ENCODE peak calls at places on chromosomes 3 and 15, in five cellular contexts. One of them, this sample, is unnamed. For H3K4me1, the result is how much of the 10 kb centered on the place peaks cover.

GRCh38 chr15:52383100-52383588 is 87.5 kb upstream of the MYO5C start:
- DNase-seq in pancreas: no peak
- DNase-seq in tibial artery: no peak
- DNase-seq in CD8-positive, alpha-beta memory T cell: no peak
- DNase-seq in aorta: no peak
- DNase-seq in this sample: no peak

GRCh38 chr3:2923390-2923789 is 186.8 kb downstream of the IL5RA start:
- DNase-seq in pancreas: no peak
- DNase-seq in CD8-positive, alpha-beta memory T cell: no peak
- DNase-seq in tibial artery: no peak
- DNase-seq in aorta: no peak
- DNase-seq in this sample: no peak

GRCh38 chr15:69475769-69476358 is 23.2 kb downstream of the RPLP1 start:
- DNase-seq in pancreas: peak
- DNase-seq in aorta: peak
- DNase-seq in CD8-positive, alpha-beta memory T cell: peak
- DNase-seq in tibial artery: peak
- DNase-seq in this sample: peak

GRCh38 chr3:30440880-30441279 is 165.5 kb upstream of the TGFBR2 start:
- DNase-seq in CD8-positive, alpha-beta memory T cell: no peak
- DNase-seq in tibial artery: peak
- DNase-seq in pancreas: peak
- DNase-seq in aorta: no peak
- DNase-seq in this sample: no peak

GRCh38 chr3:10448544-10448943 is 56.8 kb downstream of the ATP2B2 start:
- DNase-seq in aorta: no peak
- DNase-seq in tibial artery: no peak
- DNase-seq in CD8-positive, alpha-beta memory T cell: no peak
- DNase-seq in pancreas: no peak
- DNase-seq in this sample: no peak

GRCh38 chr15:89068325-89068784 is 19.9 kb upstream of the ABHD2 start:
- DNase-seq in aorta: peak
- DNase-seq in pancreas: no peak
- DNase-seq in CD8-positive, alpha-beta memory T cell: no peak
- DNase-seq in tibial artery: no peak
- DNase-seq in this sample: no peak

GRCh38 chr3:193560091-193560490 is 5.4 kb upstream of the ATP13A4 start:
- DNase-seq in tibial artery: no peak
- DNase-seq in aorta: no peak
- DNase-seq in pancreas: no peak
- DNase-seq in CD8-positive, alpha-beta memory T cell: no peak
- DNase-seq in this sample: no peak

GRCh38 chr3:14289590-14290453 is 111.2 kb downstream of the LSM3 start:
- DNase-seq in tibial artery: no peak
- DNase-seq in CD8-positive, alpha-beta memory T cell: no peak
- DNase-seq in pancreas: no peak
- DNase-seq in aorta: no peak
- DNase-seq in this sample: no peak

GRCh38 chr3:24520941-24521305 is 26.3 kb upstream of the THRB start:
- DNase-seq in tibial artery: no peak
- DNase-seq in CD8-positive, alpha-beta memory T cell: no peak
- DNase-seq in aorta: no peak
- DNase-seq in pancreas: no peak
- DNase-seq in this sample: no peak

GRCh38 chr15:22989576-22990477 is 9.7 kb upstream of the CYFIP1 start:
- DNase-seq in tibial artery: no peak
- DNase-seq in CD8-positive, alpha-beta memory T cell: no peak
- DNase-seq in pancreas: peak
- DNase-seq in aorta: no peak
- DNase-seq in this sample: no peak

DNA sequence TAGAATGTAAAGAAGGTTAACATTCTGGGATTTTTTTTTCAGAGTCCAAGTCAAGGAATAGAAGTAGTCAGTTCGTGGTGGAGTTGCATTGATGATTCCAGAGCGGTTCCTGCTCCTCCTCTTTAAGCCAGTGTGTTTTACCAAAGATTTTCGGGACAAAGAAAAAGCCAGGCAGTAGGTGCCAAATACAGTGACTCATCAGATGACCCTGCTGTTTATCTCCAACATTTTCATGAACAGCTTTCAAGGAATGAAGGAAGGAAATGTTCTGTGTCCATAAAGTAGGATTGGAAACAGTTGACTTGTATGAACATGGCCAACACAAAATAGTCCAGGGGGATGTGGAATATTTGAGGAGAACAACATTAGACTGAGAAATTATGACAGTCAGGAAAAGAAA is 142.4 kb upstream of the TMC3 start:
- DNase-seq in CD8-positive, alpha-beta memory T cell: no peak
- DNase-seq in aorta: no peak
- DNase-seq in tibial artery: no peak
- DNase-seq in pancreas: no peak
- DNase-seq in this sample: no peak
- H3K4me3 ChIP-seq in CD8-positive, alpha-beta memory T cell: no peak
- H3K4me3 ChIP-seq in aorta: no peak
- H3K4me3 ChIP-seq in tibial artery: no peak
- H3K4me3 ChIP-seq in pancreas: no peak
- H3K4me3 ChIP-seq in this sample: no peak

GRCh38 chr15:31301687-31301990 is 25.0 kb upstream of the KLF13 start:
- DNase-seq in pancreas: no peak
- DNase-seq in tibial artery: no peak
- DNase-seq in aorta: no peak
- DNase-seq in CD8-positive, alpha-beta memory T cell: no peak
- DNase-seq in this sample: no peak

GRCh38 chr15:31304074-31304648 is 22.5 kb upstream of the KLF13 start:
- DNase-seq in tibial artery: no peak
- DNase-seq in CD8-positive, alpha-beta memory T cell: no peak
- DNase-seq in aorta: no peak
- DNase-seq in pancreas: no peak
- DNase-seq in this sample: peak

GRCh38 chr15:31302029-31302657 is 24.5 kb upstream of the KLF13 start:
- DNase-seq in aorta: no peak
- DNase-seq in CD8-positive, alpha-beta memory T cell: no peak
- DNase-seq in pancreas: no peak
- DNase-seq in tibial artery: no peak
- DNase-seq in this sample: peak

GRCh38 chr15:31303434-31304073 is 23.1 kb upstream of the KLF13 start:
- DNase-seq in CD8-positive, alpha-beta memory T cell: no peak
- DNase-seq in pancreas: no peak
- DNase-seq in aorta: no peak
- DNase-seq in tibial artery: peak
- DNase-seq in this sample: peak

DNA sequence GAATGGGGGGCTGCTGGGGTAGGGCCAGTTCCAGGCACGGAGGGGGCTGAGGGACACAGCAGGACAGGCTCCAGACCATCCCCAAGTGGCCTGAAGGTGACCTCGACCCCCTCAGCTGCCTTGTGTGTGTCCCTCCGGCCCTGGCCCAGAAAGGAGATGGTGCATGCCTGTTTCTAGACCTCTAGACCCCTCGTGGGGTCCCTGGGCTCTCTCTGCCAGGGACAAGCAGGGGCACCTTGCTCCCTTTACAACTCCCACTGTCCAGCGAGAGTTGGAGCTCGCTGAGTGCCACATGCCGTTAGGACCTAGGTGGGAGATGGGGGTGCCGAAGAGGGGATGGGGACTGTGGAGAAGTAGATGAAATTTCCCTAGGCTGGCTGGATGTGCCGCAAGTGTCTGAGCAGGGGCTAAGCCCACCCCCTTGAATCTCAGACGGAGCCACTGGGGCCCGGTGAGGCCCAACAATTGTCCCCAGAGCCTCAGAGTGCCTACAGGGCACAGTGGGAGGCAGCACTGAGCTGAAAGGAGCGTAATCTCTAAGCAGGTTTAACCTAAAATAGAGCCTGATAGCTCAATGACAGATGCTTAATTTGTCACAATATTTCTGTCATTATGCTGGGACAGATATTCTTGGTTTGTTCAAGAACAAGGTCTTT is 23.7 kb upstream of the KLF13 start:
- DNase-seq in CD8-positive, alpha-beta memory T cell: no peak
- DNase-seq in aorta: no peak
- DNase-seq in tibial artery: no peak
- DNase-seq in pancreas: no peak
- DNase-seq in this sample: peak
- H3K27ac ChIP-seq in CD8-positive, alpha-beta memory T cell: no peak
- H3K27ac ChIP-seq in aorta: no peak
- H3K27ac ChIP-seq in tibial artery: no peak
- H3K27ac ChIP-seq in pancreas: no peak
- H3K27ac ChIP-seq in this sample: no peak

DNA sequence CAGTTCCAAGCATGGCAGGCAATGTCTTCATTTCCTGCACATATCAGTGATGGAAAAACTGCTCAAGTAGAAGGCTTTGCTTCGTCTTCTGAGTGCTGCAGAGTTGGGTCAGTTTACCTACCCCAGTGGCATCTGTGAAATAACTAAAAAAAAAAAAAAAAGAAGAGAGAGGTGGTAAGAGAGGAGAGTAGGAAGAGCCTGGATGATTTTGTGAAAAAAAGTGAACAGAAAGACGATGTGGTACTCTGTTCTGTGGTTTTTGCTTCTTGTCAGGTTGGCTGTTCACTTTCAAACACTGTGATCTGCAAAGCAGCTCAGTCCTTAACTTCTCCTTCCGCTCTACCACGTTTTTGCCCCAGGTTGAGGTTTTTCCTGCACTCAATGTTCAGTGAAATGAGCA is at the start of gene BTLA:
- DNase-seq in CD8-positive, alpha-beta memory T cell: no peak
- DNase-seq in tibial artery: no peak
- DNase-seq in aorta: no peak
- DNase-seq in pancreas: no peak
- DNase-seq in this sample: no peak
- H3K4me1 ChIP-seq in CD8-positive, alpha-beta memory T cell: under half
- H3K4me1 ChIP-seq in tibial artery: under half
- H3K4me1 ChIP-seq in aorta: under half
- H3K4me1 ChIP-seq in pancreas: under half
- H3K4me1 ChIP-seq in this sample: under half

GRCh38 chr3:50358355-50358926 is 880 bp downstream of the TMEM115 start:
- DNase-seq in CD8-positive, alpha-beta memory T cell: no peak
- DNase-seq in aorta: no peak
- DNase-seq in pancreas: no peak
- DNase-seq in tibial artery: no peak
- DNase-seq in this sample: no peak

GRCh38 chr3:50354850-50355249 is 4.2 kb downstream of the CYB561D2 start:
- DNase-seq in tibial artery: no peak
- DNase-seq in aorta: no peak
- DNase-seq in pancreas: no peak
- DNase-seq in CD8-positive, alpha-beta memory T cell: no peak
- DNase-seq in this sample: no peak

GRCh38 chr3:50355829-50356552 is 3.3 kb downstream of the TMEM115 start:
- DNase-seq in pancreas: no peak
- DNase-seq in aorta: no peak
- DNase-seq in CD8-positive, alpha-beta memory T cell: no peak
- DNase-seq in tibial artery: no peak
- DNase-seq in this sample: no peak

GRCh38 chr3:50354186-50354764 is 3.6 kb downstream of the CYB561D2 start:
- DNase-seq in pancreas: no peak
- DNase-seq in tibial artery: no peak
- DNase-seq in CD8-positive, alpha-beta memory T cell: no peak
- DNase-seq in aorta: no peak
- DNase-seq in this sample: no peak

DNA sequence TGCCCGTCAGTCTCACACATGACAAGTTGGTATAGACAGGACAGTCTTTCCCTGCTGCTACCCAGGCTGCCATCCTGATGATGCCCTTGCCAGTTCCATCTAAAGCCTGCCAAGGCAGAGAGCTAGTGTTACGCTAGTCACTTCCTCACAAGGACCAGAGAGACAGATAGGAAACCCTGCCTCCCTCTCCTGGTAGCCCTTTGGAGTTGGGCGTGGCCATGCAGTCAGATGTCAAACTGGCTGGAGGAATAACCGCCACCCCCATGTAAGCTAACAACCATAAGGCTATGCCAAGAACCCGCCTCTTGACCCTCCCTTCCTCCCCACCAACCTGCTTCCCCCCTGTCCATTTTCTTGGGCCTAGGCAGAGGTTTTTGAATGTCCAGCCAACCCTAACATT is 2.8 kb downstream of the TMEM115 start:
- DNase-seq in CD8-positive, alpha-beta memory T cell: no peak
- DNase-seq in pancreas: peak
- DNase-seq in aorta: no peak
- DNase-seq in tibial artery: no peak
- DNase-seq in this sample: peak
- H3K4me3 ChIP-seq in CD8-positive, alpha-beta memory T cell: no peak
- H3K4me3 ChIP-seq in pancreas: peak
- H3K4me3 ChIP-seq in aorta: peak
- H3K4me3 ChIP-seq in tibial artery: peak
- H3K4me3 ChIP-seq in this sample: peak

GRCh38 chr15:38112406-38112805 is 140.2 kb upstream of the SPRED1 start:
- DNase-seq in CD8-positive, alpha-beta memory T cell: no peak
- DNase-seq in pancreas: no peak
- DNase-seq in aorta: no peak
- DNase-seq in tibial artery: no peak
- DNase-seq in this sample: no peak

GRCh38 chr15:38111070-38111469 is 141.6 kb upstream of the SPRED1 start:
- DNase-seq in CD8-positive, alpha-beta memory T cell: no peak
- DNase-seq in tibial artery: no peak
- DNase-seq in pancreas: no peak
- DNase-seq in aorta: no peak
- DNase-seq in this sample: no peak
- H3K27ac ChIP-seq in CD8-positive, alpha-beta memory T cell: no peak
- H3K27ac ChIP-seq in tibial artery: no peak
- H3K27ac ChIP-seq in pancreas: no peak
- H3K27ac ChIP-seq in aorta: no peak
- H3K27ac ChIP-seq in this sample: no peak

GRCh38 chr3:53140575-53141467 is 10.6 kb upstream of the RFT1 start:
- DNase-seq in CD8-positive, alpha-beta memory T cell: no peak
- DNase-seq in pancreas: no peak
- DNase-seq in aorta: no peak
- DNase-seq in tibial artery: no peak
- DNase-seq in this sample: no peak

GRCh38 chr3:53134631-53135232 is 4.5 kb upstream of the RFT1 start:
- DNase-seq in pancreas: peak
- DNase-seq in tibial artery: peak
- DNase-seq in CD8-positive, alpha-beta memory T cell: peak
- DNase-seq in aorta: peak
- DNase-seq in this sample: peak

GRCh38 chr3:53139833-53140574 is 9.8 kb upstream of the RFT1 start:
- DNase-seq in pancreas: no peak
- DNase-seq in aorta: no peak
- DNase-seq in tibial artery: no peak
- DNase-seq in CD8-positive, alpha-beta memory T cell: no peak
- DNase-seq in this sample: no peak

GRCh38 chr3:53137221-53137620 is 7.0 kb upstream of the RFT1 start:
- DNase-seq in CD8-positive, alpha-beta memory T cell: no peak
- DNase-seq in tibial artery: no peak
- DNase-seq in aorta: no peak
- DNase-seq in pancreas: no peak
- DNase-seq in this sample: no peak

GRCh38 chr3:53137835-53138446 is 7.7 kb upstream of the RFT1 start:
- DNase-seq in CD8-positive, alpha-beta memory T cell: no peak
- DNase-seq in pancreas: no peak
- DNase-seq in tibial artery: no peak
- DNase-seq in aorta: no peak
- DNase-seq in this sample: no peak
- H3K4me1 ChIP-seq in CD8-positive, alpha-beta memory T cell: under half
- H3K4me1 ChIP-seq in pancreas: under half
- H3K4me1 ChIP-seq in tibial artery: under half
- H3K4me1 ChIP-seq in aorta: under half
- H3K4me1 ChIP-seq in this sample: under half

This sample was measured in lung.